ENCODE peak calls at places on chromosomes 13 and 19, in five cellular contexts. A is K562, D is GM23338, U is GM12878, P is A549. X is an unnamed sample.
A peak's percentile ranks its signal among the peaks of the same experiment; 100 is the strongest.

GRCh38 chr13:113598081-113598410 is 13.5 kb downstream of the TFDP1 start:
- DNase-seq in A (no peak), P (no peak), U (no peak), D (no peak), X (no peak)

GRCh38 chr13:48042889-48043288 is 5.4 kb downstream of the NUDT15 start:
- DNase-seq in P (no peak), U (no peak), D (no peak), A (no peak), X (no peak)

GRCh38 chr19:3783660-3784584 is 2.3 kb downstream of the MATK start:
- DNase-seq in P (peak; percentile 39), U (no peak), D (peak; percentile 81), A (peak; percentile 57), X (no peak)

GRCh38 chr19:31085125-31085524 is 264.1 kb downstream of the TSHZ3 start:
- DNase-seq in D (no peak), A (no peak), P (no peak), U (no peak), X (no peak)

GRCh38 chr19:18529782-18530181 is 7.9 kb upstream of the ELL start:
- DNase-seq in A (peak; percentile 11), P (no peak), U (no peak), D (no peak), X (no peak)

GRCh38 chr13:82370306-82370705 is 1512.0 kb downstream of the SLITRK1 start:
- DNase-seq in A (no peak), P (no peak), D (no peak), U (no peak), X (no peak)

GRCh38 chr19:2394054-2394668 is 33.2 kb downstream of the TIMM13 start:
- DNase-seq in U (peak; percentile 38), D (no peak), P (no peak), A (no peak), X (peak; percentile 75)

GRCh38 chr13:48741377-48741776 is 87.6 kb downstream of the CYSLTR2 start:
- DNase-seq in A (no peak), D (no peak), U (no peak), P (no peak), X (no peak)

GRCh38 chr19:658916-659839 is 3.8 kb downstream of the RNF126 start:
- DNase-seq in A (peak; percentile 53), D (no peak), P (no peak), U (no peak), X (no peak)

GRCh38 chr13:36096411-36097184 is 34.6 kb downstream of the DCLK1 start:
- DNase-seq in A (no peak), U (no peak), P (no peak), D (no peak), X (no peak)

GRCh38 chr19:56141416-56141992 is 417 bp downstream of the ZNF444 start:
- DNase-seq in P (no peak), A (no peak), U (no peak), D (peak; percentile 55), X (no peak)

GRCh38 chr13:35697281-35697680 is 220.8 kb upstream of the MAB21L1 start:
- DNase-seq in A (no peak), D (peak; percentile 27), U (no peak), P (no peak), X (no peak)

GRCh38 chr13:41700790-41701310 is 243.5 kb downstream of the RGCC start:
- DNase-seq in D (no peak), A (no peak), U (no peak), P (peak; percentile 24), X (no peak)

GRCh38 chr19:39052846-39053245 is 20.5 kb upstream of the FBXO27 start:
- DNase-seq in P (no peak), A (no peak), D (no peak), U (no peak), X (no peak)

GRCh38 chr19:42471554-42472249 is 29.0 kb upstream of the CXCL17 start:
- DNase-seq in D (peak; percentile 60), U (no peak), A (no peak), P (no peak), X (no peak)

GRCh38 chr13:94177041-94177440 is 302.4 kb downstream of the DCT start:
- DNase-seq in U (no peak), P (no peak), D (no peak), A (no peak), X (no peak)

GRCh38 chr13:106049171-106049570 is 486.3 kb downstream of the EFNB2 start:
- DNase-seq in U (no peak), A (no peak), D (no peak), P (no peak), X (no peak)

GRCh38 chr13:111232191-111232590 is 88.3 kb upstream of the TEX29 start:
- DNase-seq in D (no peak), U (no peak), P (no peak), A (no peak), X (no peak)

DNA sequence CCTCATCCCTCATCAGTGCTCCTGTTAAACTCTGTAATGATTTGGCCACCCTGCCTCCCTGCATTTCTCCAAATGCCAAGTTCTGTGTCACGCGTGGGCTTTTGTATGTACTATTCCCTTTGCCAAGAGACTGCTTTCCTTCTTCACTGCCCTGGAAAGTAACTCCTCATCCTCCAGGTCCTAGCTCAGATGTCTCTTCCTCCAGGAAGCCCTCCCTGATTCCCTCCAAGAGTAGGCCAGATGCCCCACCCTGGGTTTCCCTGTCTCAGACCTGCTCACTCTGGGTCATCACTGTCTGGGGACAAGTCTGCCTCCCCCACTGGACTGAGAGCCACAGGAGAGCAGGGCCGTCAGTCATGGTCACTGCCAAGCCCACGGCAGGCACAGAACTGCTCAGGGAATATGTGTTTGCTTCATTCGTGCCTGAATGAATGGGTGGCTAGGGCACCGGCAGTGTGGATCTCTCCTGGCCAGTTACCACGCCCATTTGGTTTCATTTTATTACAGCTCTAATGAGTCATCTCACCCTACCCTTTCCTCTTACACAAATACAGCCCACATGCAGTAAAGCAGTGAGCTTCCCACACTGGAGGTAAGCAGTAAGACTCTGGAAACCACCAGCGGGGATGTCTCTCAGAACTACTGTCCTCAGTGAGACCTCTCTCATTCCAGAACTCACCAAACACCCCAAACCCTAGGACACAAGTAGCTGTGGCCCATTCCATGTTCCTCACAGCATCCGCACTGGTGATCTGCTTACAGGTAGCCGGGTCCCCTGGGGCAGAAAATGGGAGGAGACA is 12.1 kb upstream of the GPR4 start:
- DNase-seq in D (no peak), A (peak; percentile 24), P (peak; percentile 89), U (peak; percentile 73), X (peak; percentile 58)
- TF ChIP-seq REST in D (no peak), A (no peak), P (no peak), U (no peak), X (no peak)

GRCh38 chr13:51923983-51924539 is 62.3 kb downstream of the CCDC70 start:
- DNase-seq in D (peak; percentile 75), P (peak; percentile 9), U (no peak), A (peak; percentile 56), X (no peak)

GRCh38 chr13:51920786-51921185 is 59.0 kb downstream of the CCDC70 start:
- DNase-seq in P (no peak), U (no peak), A (no peak), D (no peak), X (no peak)

GRCh38 chr13:51922771-51923480 is 61.2 kb downstream of the CCDC70 start:
- DNase-seq in D (no peak), U (no peak), A (no peak), P (no peak), X (no peak)

GRCh38 chr13:51920267-51920666 is 58.5 kb downstream of the CCDC70 start:
- DNase-seq in A (no peak), D (no peak), P (no peak), U (no peak), X (no peak)

DNA sequence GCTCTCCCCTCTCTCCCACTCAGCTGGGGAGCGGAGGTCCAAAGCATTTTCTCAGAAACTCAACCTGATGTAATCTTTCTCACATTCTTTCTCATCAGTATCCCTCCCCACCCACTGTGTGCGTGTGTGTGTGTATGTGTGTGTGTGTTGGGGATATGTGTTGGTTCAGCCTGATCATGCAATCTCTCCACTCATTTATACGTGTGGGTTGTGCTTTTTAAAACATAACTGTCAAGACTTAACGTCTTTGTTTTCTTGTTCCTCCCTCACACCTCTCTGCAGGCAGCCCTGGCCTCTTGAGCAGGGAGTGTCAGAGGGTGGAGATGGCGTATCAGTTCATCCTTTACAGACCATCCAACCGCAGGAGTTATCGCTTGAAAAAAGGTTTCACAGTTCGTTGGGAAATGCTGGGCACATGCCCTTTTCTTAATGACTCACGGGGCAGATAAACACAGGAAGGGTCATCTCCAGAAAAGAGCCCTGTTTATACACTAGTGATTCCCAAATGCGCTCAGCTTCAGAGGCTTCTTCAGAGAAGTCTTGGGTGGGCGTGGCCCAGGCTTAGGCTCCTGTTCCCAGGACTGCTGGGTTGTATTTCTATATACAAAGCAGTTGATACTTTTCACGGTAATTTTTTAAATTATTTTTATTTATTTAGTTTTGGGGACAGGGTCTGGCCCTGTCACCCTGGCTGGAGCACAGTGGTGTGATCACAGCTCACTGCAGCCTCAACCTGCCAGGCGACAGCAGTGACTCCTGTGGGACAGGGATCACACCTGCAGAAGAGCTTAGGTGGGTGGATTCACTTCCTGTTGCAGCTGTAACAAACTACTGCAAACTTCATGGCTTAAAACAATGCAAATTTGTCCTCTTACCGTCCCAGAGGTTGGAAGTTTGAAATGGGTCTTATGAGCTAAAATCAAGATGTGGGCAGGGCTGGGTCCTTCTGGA is 60.3 kb downstream of the CCDC70 start:
- DNase-seq in P (peak; percentile 9), U (no peak), D (no peak), A (peak; percentile 67), X (no peak)
- TF ChIP-seq REST in P (no peak), U (no peak), D (no peak), A (no peak), X (no peak)

GRCh38 chr13:30396434-30397075 is 25.7 kb upstream of the UBE2L5 start:
- DNase-seq in D (peak; percentile 12), A (no peak), U (no peak), P (no peak), X (no peak)
- TF ChIP-seq REST in D (no peak), A (no peak), U (no peak), P (no peak), X (no peak)

GRCh38 chr19:45601115-45601514 is 897 bp downstream of the GPR4 start:
- DNase-seq in A (no peak), U (no peak), P (no peak), D (no peak), X (no peak)
- TF ChIP-seq REST in A (no peak), U (no peak), P (no peak), D (no peak), X (no peak)

GRCh38 chr13:95484052-95484451 is 68.5 kb upstream of the CLDN10 start:
- DNase-seq in A (no peak), P (no peak), U (no peak), D (no peak), X (no peak)

GRCh38 chr13:95481051-95481775 is 71.3 kb upstream of the CLDN10 start:
- DNase-seq in A (no peak), P (no peak), D (no peak), U (no peak), X (peak; percentile 33)

GRCh38 chr13:95480131-95480545 is 72.4 kb upstream of the CLDN10 start:
- DNase-seq in A (no peak), P (no peak), D (no peak), U (peak; percentile 71), X (peak; percentile 86)

GRCh38 chr13:95477187-95477586 is 75.3 kb upstream of the CLDN10 start:
- DNase-seq in P (no peak), A (peak; percentile 29), D (no peak), U (no peak), X (no peak)

GRCh38 chr13:95479706-95480105 is 72.8 kb upstream of the CLDN10 start:
- DNase-seq in D (no peak), U (peak; percentile 36), P (no peak), A (no peak), X (peak; percentile 65)
- TF ChIP-seq REST in D (no peak), U (no peak), P (no peak), A (no peak), X (no peak)

X was measured in HL-60.